ENCODE peak calls at places on chromosomes 7 and 10, in four cellular contexts. D is GM12878, P is K562, Y is HL-60. J is an unnamed sample.

GRCh38 chr10:102682981-102683380 is 31.2 kb downstream of the ARL3 start:
- DNase-seq in D (no peak), P (no peak), Y (no peak), J (no peak)

GRCh38 chr10:10917031-10917430 is 100.6 kb upstream of the CELF2 start:
- DNase-seq in D (no peak), P (no peak), Y (no peak), J (no peak)

GRCh38 chr7:45696476-45696875 is 122.3 kb downstream of the ADCY1 start:
- DNase-seq in D (no peak), P (no peak), Y (no peak), J (no peak)

GRCh38 chr7:47233996-47234395 is 347.9 kb downstream of the TNS3 start:
- DNase-seq in D (no peak), P (no peak), Y (no peak), J (no peak)

GRCh38 chr10:48444266-48444665 is 137.8 kb downstream of the MAPK8 start:
- DNase-seq in D (no peak), P (no peak), Y (no peak), J (no peak)

GRCh38 chr10:3829193-3830050 is 44.4 kb upstream of the KLF6 start:
- DNase-seq in D (no peak), P (no peak), Y (no peak), J (no peak)

GRCh38 chr7:110835209-110835608 is 255.7 kb upstream of the LRRN3 start:
- DNase-seq in D (no peak), P (no peak), Y (no peak), J (no peak)

GRCh38 chr10:107561136-107561650 is 396.7 kb upstream of the SORCS1 start:
- DNase-seq in D (no peak), P (no peak), Y (no peak), J (no peak)

GRCh38 chr10:110044681-110045080 is 36.9 kb downstream of the ADD3 start:
- DNase-seq in D (no peak), P (no peak), Y (no peak), J (no peak)

GRCh38 chr7:46627038-46627315 is 705.9 kb upstream of the IGFBP3 start:
- DNase-seq in D (no peak), P (no peak), Y (no peak), J (no peak)

GRCh38 chr10:80460399-80461207 is 6.5 kb downstream of the TSPAN14 start:
- DNase-seq in D (no peak), P (no peak), Y (peak; percentile 59), J (no peak)

GRCh38 chr7:36037121-36037662 is 115.9 kb upstream of the EEPD1 start:
- DNase-seq in D (no peak), P (no peak), Y (no peak), J (no peak)

GRCh38 chr7:119572132-119572531 is 700.8 kb upstream of the KCND2 start:
- DNase-seq in D (no peak), P (no peak), Y (no peak), J (no peak)

GRCh38 chr7:18125536-18125935 is 97.9 kb upstream of the PRPS1L1 start:
- DNase-seq in D (no peak), P (no peak), Y (no peak), J (no peak)

GRCh38 chr10:29861811-29862505 is 197.4 kb downstream of the JCAD start:
- DNase-seq in D (no peak), P (no peak), Y (no peak), J (no peak)

GRCh38 chr10:25504306-25504705 is 329.5 kb downstream of the GPR158 start:
- DNase-seq in D (no peak), P (no peak), Y (no peak), J (no peak)

GRCh38 chr7:73308665-73309214 is at the start of gene NSUN5:
- DNase-seq in D (peak; percentile 56), P (peak; percentile 95), Y (peak; percentile 95), J (peak; percentile 95)

GRCh38 chr7:104986623-104987259 is 27.3 kb upstream of the KMT2E start:
- DNase-seq in D (no peak), P (no peak), Y (no peak), J (no peak)

GRCh38 chr7:29502133-29502532 is 61.5 kb upstream of the PRR15 start:
- DNase-seq in D (no peak), P (no peak), Y (no peak), J (no peak)

GRCh38 chr10:47246409-47247189 is 53.4 kb upstream of the GDF10 start:
- DNase-seq in D (no peak), P (no peak), Y (no peak), J (no peak)

GRCh38 chr10:47245731-47246350 is 54.2 kb upstream of the GDF10 start:
- DNase-seq in D (no peak), P (no peak), Y (no peak), J (no peak)

GRCh38 chr10:47248436-47249090 is 51.4 kb upstream of the GDF10 start:
- DNase-seq in D (no peak), P (no peak), Y (no peak), J (no peak)

GRCh38 chr10:47249881-47250280 is 50.1 kb upstream of the GDF10 start:
- DNase-seq in D (no peak), P (no peak), Y (no peak), J (no peak)

GRCh38 chr10:47247190-47248059 is 52.6 kb upstream of the GDF10 start:
- DNase-seq in D (no peak), P (no peak), Y (no peak), J (no peak)
- TF ChIP-seq SPI1 in D (no peak), P (no peak), Y (no peak), J (no peak)

DNA sequence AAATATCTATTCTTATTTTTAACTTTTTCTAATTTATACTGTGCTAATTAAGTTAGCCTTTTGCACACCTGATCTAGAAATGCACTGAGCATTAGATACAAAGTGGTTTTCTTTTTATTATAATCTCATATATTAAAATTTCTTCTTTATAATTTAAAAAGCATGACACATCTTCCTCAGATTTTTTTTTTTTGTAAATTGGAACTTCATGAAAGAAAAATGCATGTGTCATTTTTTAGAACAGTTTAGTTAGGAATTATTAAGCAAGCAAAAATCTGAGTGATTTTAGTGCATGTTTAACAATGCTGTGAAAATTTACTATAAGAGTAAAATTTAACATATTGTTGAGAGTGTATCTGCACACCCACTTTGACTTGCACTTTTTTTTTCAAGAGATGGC is 367.9 kb downstream of the TFEC start:
- DNase-seq in D (no peak), P (no peak), Y (no peak), J (no peak)
- TF ChIP-seq SPI1 in D (no peak), P (no peak), Y (no peak), J (no peak)

DNA sequence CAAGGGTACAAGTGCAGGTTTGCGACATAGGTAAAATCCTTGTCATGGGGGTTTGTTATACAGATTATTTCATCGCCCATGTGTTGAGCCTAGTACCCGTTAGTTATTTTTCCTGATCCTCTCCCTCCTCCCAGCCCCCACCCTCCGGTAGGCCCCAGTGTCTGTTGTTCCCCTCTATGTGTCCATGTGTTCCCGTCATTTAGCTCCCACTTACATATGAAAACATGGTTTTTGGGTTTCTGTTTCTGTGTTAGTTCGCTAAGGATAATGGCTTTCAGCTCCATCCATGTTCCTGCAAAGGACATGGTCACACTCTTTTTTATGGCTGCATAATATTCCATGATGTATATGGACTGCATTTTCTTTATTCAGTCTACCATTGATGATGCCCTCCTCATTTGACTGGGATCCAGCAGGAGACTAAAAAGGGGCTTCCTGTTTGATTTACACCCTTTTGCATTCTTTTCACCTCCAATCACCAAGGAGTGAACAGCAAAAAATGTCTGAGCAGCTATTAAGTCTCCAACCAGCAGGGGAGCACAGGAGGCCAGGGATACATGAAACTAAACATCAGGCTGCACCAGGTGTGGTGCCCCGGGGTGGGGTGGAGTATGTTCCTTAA is 188.2 kb downstream of the SKIDA1 start:
- DNase-seq in D (no peak), P (no peak), Y (no peak), J (no peak)
- TF ChIP-seq SPI1 in D (no peak), P (no peak), Y (no peak), J (no peak)

GRCh38 chr10:47264797-47265281 is 35.2 kb upstream of the GDF10 start:
- DNase-seq in D (no peak), P (no peak), Y (peak; percentile 68), J (no peak)
- TF ChIP-seq SPI1 in D (no peak), P (no peak), Y (no peak), J (no peak)

GRCh38 chr7:42915356-42915755 is 3.5 kb upstream of the C7orf25 start:
- DNase-seq in D (no peak), P (no peak), Y (no peak), J (no peak)
- TF ChIP-seq SPI1 in D (no peak), P (no peak), Y (no peak), J (no peak)

DNA sequence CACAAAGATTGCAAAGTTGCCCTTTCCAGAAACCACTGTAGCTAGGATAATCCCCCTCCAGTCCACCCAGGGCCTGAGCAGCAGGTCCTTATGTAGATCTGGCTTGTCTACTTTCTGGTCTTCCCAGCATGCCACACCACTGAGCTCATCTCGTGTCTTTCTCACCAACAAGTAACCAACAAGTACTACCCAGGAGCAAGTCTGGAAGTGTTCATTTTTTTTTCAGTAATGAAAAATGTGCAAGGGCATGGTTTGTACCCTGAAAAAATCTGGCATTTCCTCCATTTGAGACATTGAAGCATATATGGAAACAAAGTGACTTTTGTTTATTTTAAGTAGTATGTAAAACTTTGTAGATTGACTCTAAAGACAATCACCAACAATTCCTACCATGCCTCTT is 120.8 kb downstream of the INHBA start:
- DNase-seq in D (no peak), P (no peak), Y (no peak), J (no peak)
- TF ChIP-seq SPI1 in D (no peak), P (no peak), Y (no peak), J (no peak)

J was measured in GM12891.